ENCODE peak calls at places on chromosome 18, in nine cellular contexts. O is RPMI7951; U is upper lobe of right lung; H is GM23338; J is HEK293T; A is smooth muscle cell of the brain vasculature; R is mammary epithelial cell; S is NCI-H1092 treated with DMSO at 0.1 percent for 48 hours; T is activated CD4-positive, alpha-beta T cell treated with anti-CD3 and anti-CD28 coated beads for 24 hours. Y is an unnamed sample.

GRCh38 chr18:8299054-8299708 is 310.1 kb upstream of the RAB12 start:
- DNase-seq in R (no peak), T (no peak), U (no peak), S (peak; percentile 75), O (no peak), J (no peak), A (no peak), H (no peak), Y (no peak)

GRCh38 chr18:54357082-54357659 is 487 bp downstream of the STARD6 start:
- DNase-seq in S (peak; percentile 92), U (no peak), A (no peak), R (peak; percentile 37), T (no peak), H (no peak), O (no peak), J (no peak), Y (no peak)

GRCh38 chr18:48889115-48889941 is 61.4 kb downstream of the SMAD7 start:
- DNase-seq in H (peak; percentile 76), A (no peak), S (no peak), T (no peak), J (no peak), U (peak; percentile 71), O (no peak), R (no peak), Y (peak; percentile 69)

GRCh38 chr18:31723998-31724711 is 36.5 kb downstream of the SLC25A52 start:
- DNase-seq in R (no peak), H (no peak), S (no peak), O (no peak), A (no peak), J (no peak), T (no peak), U (peak; percentile 64), Y (peak; percentile 65)

GRCh38 chr18:5317186-5317585 is 21.7 kb upstream of the ZBTB14 start:
- DNase-seq in H (no peak), O (no peak), T (no peak), J (no peak), U (no peak), S (no peak), A (no peak), R (no peak), Y (no peak)

GRCh38 chr18:3380384-3380961 is 69.5 kb upstream of the TGIF1 start:
- DNase-seq in O (peak; percentile 60), S (no peak), T (peak; percentile 9), R (peak; percentile 82), J (no peak), U (no peak), H (no peak), A (no peak), Y (no peak)

GRCh38 chr18:75199327-75199726 is 9.6 kb downstream of the PTGR3 start:
- DNase-seq in R (no peak), U (no peak), J (no peak), H (no peak), S (no peak), A (no peak), O (no peak), T (no peak), Y (no peak)

GRCh38 chr18:39424261-39424660 is 1858.7 kb upstream of the CELF4 start:
- DNase-seq in T (no peak), J (no peak), R (no peak), U (no peak), H (no peak), A (no peak), S (no peak), O (no peak), Y (no peak)

GRCh38 chr18:76496200-76496890 is 1.3 kb upstream of the ZNF516 start:
- DNase-seq in T (no peak), H (peak; percentile 80), R (no peak), J (no peak), S (peak; percentile 76), A (no peak), O (peak; percentile 30), U (peak; percentile 89), Y (peak; percentile 90)

GRCh38 chr18:48391863-48392262 is 17.3 kb downstream of the ZBTB7C start:
- DNase-seq in S (peak; percentile 70), A (no peak), T (no peak), O (no peak), U (no peak), J (no peak), H (no peak), R (no peak), Y (no peak)

GRCh38 chr18:3935316-3935715 is 485.3 kb downstream of the TGIF1 start:
- DNase-seq in A (no peak), S (no peak), J (no peak), H (peak; percentile 21), O (no peak), U (no peak), R (no peak), T (no peak), Y (no peak)

GRCh38 chr18:62399781-62400308 is 74.7 kb downstream of the TNFRSF11A start:
- DNase-seq in H (peak; percentile 79), S (peak; percentile 58), R (peak; percentile 7), A (no peak), U (no peak), J (peak; percentile 27), O (peak; percentile 7), T (no peak), Y (no peak)

GRCh38 chr18:56637897-56638231 is 528 bp downstream of the TXNL1 start:
- DNase-seq in U (no peak), H (peak; percentile 49), R (peak; percentile 26), A (no peak), J (no peak), T (no peak), S (no peak), O (no peak), Y (no peak)

GRCh38 chr18:57837917-57838548 is 34.9 kb upstream of the ATP8B1 start:
- DNase-seq in O (peak; percentile 31), T (peak; percentile 27), H (no peak), A (no peak), J (no peak), S (no peak), U (no peak), R (peak; percentile 42), Y (no peak)

GRCh38 chr18:12391487-12392136 is 14.6 kb upstream of the AFG3L2 start:
- DNase-seq in T (peak; percentile 30), A (no peak), U (peak; percentile 59), J (peak; percentile 61), O (peak; percentile 54), R (peak; percentile 48), S (peak; percentile 33), H (peak; percentile 73), Y (peak; percentile 75)

GRCh38 chr18:9951022-9951859 is 37.4 kb downstream of the VAPA start:
- DNase-seq in U (no peak), A (peak; percentile 39), H (peak; percentile 83), R (peak; percentile 46), O (peak; percentile 54), J (peak; percentile 38), T (no peak), S (no peak), Y (no peak)

GRCh38 chr18:24672165-24672950 is 211.9 kb downstream of the HRH4 start:
- DNase-seq in O (no peak), J (no peak), R (no peak), H (peak; percentile 14), A (no peak), U (no peak), S (peak; percentile 71), T (no peak), Y (no peak)

GRCh38 chr18:37343542-37343851 is 222.1 kb downstream of the CELF4 start:
- DNase-seq in R (peak; percentile 5), A (no peak), S (no peak), J (no peak), T (no peak), H (no peak), U (no peak), O (no peak), Y (no peak)

GRCh38 chr18:59141294-59142068 is 1.8 kb downstream of the SEC11C start:
- DNase-seq in O (no peak), R (no peak), H (no peak), J (no peak), T (no peak), A (no peak), U (no peak), S (peak; percentile 90), Y (no peak)

GRCh38 chr18:76452357-76452756 is 42.7 kb downstream of the ZNF516 start:
- DNase-seq in S (peak; percentile 59), O (no peak), R (no peak), A (no peak), H (peak; percentile 35), T (no peak), J (no peak), U (no peak), Y (peak; percentile 61)

GRCh38 chr18:35464731-35465728 is 32.7 kb downstream of the INO80C start:
- DNase-seq in U (no peak), J (no peak), R (no peak), A (no peak), H (no peak), T (no peak), O (no peak), S (no peak), Y (no peak)

GRCh38 chr18:9478545-9478944 is 3.2 kb downstream of the RALBP1 start:
- DNase-seq in H (peak; percentile 9), T (no peak), S (no peak), R (no peak), U (no peak), O (no peak), A (no peak), J (no peak), Y (no peak)

GRCh38 chr18:54117853-54118773 is 106.4 kb downstream of the MBD2 start:
- DNase-seq in T (no peak), H (peak; percentile 48), A (no peak), O (no peak), R (no peak), J (no peak), S (no peak), U (no peak), Y (no peak)

GRCh38 chr18:21684731-21685130 is 19.8 kb downstream of the ABHD3 start:
- DNase-seq in R (no peak), T (no peak), H (no peak), U (no peak), A (no peak), O (no peak), S (no peak), J (no peak), Y (no peak)

GRCh38 chr18:10453885-10454772 is at the start of gene APCDD1:
- DNase-seq in A (no peak), H (peak; percentile 73), O (peak; percentile 42), S (peak; percentile 27), U (peak; percentile 88), J (peak; percentile 50), R (peak; percentile 11), T (no peak), Y (peak; percentile 86)

GRCh38 chr18:60277855-60278480 is 94.6 kb downstream of the MC4R start:
- DNase-seq in U (no peak), H (no peak), A (no peak), T (no peak), S (no peak), J (no peak), O (no peak), R (peak; percentile 3), Y (no peak)

GRCh38 chr18:3456686-3457069 is 6.7 kb downstream of the TGIF1 start:
- DNase-seq in J (no peak), T (no peak), R (no peak), A (no peak), O (no peak), H (no peak), S (peak; percentile 5), U (no peak), Y (no peak)

GRCh38 chr18:46097378-46097852 is 681 bp downstream of the ATP5F1A start:
- DNase-seq in J (no peak), O (no peak), T (no peak), S (no peak), U (no peak), R (no peak), A (no peak), H (no peak), Y (no peak)

GRCh38 chr18:35478520-35479435 is 19.0 kb downstream of the INO80C start:
- DNase-seq in T (peak; percentile 33), O (peak; percentile 84), H (no peak), R (peak; percentile 100), S (peak; percentile 15), U (no peak), J (no peak), A (peak; percentile 77), Y (no peak)

GRCh38 chr18:383135-383534 is 115.3 kb upstream of the THOC1 start:
- DNase-seq in S (no peak), H (no peak), U (no peak), R (no peak), O (no peak), T (no peak), J (no peak), A (no peak), Y (no peak)

GRCh38 chr18:3441290-3441689 is 8.7 kb upstream of the TGIF1 start:
- DNase-seq in H (peak; percentile 55), J (no peak), T (no peak), U (no peak), S (peak; percentile 34), R (no peak), A (no peak), O (peak; percentile 57), Y (no peak)

Y was measured in sigmoid colon.